ENCODE peak calls at places on chromosomes 2 and 18, in five cellular contexts. Y is LHCN-M2; T is fibroblast of mammary gland; H is stimulated activated CD8-positive, alpha-beta memory T cell treated with anti-CD3 and anti-CD28 coated beads, Interleukin-15, amount 100 ng/mL, for 4 hours; G is posterior cingulate gyrus. O is an unnamed sample.
A peak's percentile ranks its signal among the peaks of the same experiment; 100 is the strongest.

GRCh38 chr2:78261454-78261853 is 739.3 kb upstream of the LRRTM4 start:
- DNase-seq in Y (no peak), T (no peak), H (no peak), G (no peak), O (no peak)

GRCh38 chr2:85792783-85793441 is 39.1 kb downstream of the ATOH8 start:
- DNase-seq in Y (peak; percentile 94), T (peak; percentile 80), H (no peak), G (peak; percentile 54), O (peak; percentile 71)

GRCh38 chr18:38966846-38967245 is 1401.2 kb upstream of the CELF4 start:
- DNase-seq in Y (no peak), T (no peak), H (no peak), G (no peak), O (no peak)

GRCh38 chr2:175400975-175401374 is 219.5 kb upstream of the ATP5MC3 start:
- DNase-seq in Y (no peak), T (no peak), H (no peak), G (no peak), O (no peak)

GRCh38 chr2:71452565-71452964 is 796 bp upstream of the DYSF start:
- DNase-seq in Y (peak; percentile 95), T (peak; percentile 57), H (no peak), G (no peak), O (peak; percentile 92)

GRCh38 chr2:135745545-135745944 is 3.9 kb downstream of the UBXN4 start:
- DNase-seq in Y (peak; percentile 81), T (peak; percentile 76), H (no peak), G (no peak), O (peak; percentile 8)

GRCh38 chr18:4734903-4735302 is 279.8 kb upstream of the DLGAP1 start:
- DNase-seq in Y (no peak), T (no peak), H (no peak), G (no peak), O (no peak)

GRCh38 chr2:238097988-238098853 is 1.9 kb upstream of the ESPNL start:
- DNase-seq in Y (peak; percentile 61), T (peak; percentile 73), H (no peak), G (peak; percentile 53), O (peak; percentile 92)

GRCh38 chr2:237384672-237385020 is 29.3 kb downstream of the COL6A3 start:
- DNase-seq in Y (no peak), T (no peak), H (no peak), G (no peak), O (no peak)

GRCh38 chr2:237434916-237435315 is 21.0 kb upstream of the COL6A3 start:
- DNase-seq in Y (peak; percentile 81), T (peak; percentile 84), H (peak; percentile 86), G (peak; percentile 89), O (peak; percentile 66)

GRCh38 chr18:55878224-55878623 is 290.2 kb upstream of the TCF4 start:
- DNase-seq in Y (no peak), T (peak; percentile 41), H (no peak), G (no peak), O (no peak)

GRCh38 chr2:241821460-241822263 is 12.7 kb downstream of the NEU4 start:
- DNase-seq in Y (no peak), T (no peak), H (no peak), G (peak; percentile 25), O (no peak)

GRCh38 chr2:63888490-63889402 is 47.0 kb downstream of the UGP2 start:
- DNase-seq in Y (peak; percentile 48), T (peak; percentile 51), H (no peak), G (no peak), O (peak; percentile 67)

GRCh38 chr2:230899287-230899686 is 25.8 kb downstream of the GPR55 start:
- DNase-seq in Y (no peak), T (no peak), H (no peak), G (peak; percentile 78), O (no peak)

GRCh38 chr2:64276417-64277095 is 132.3 kb upstream of the PELI1 start:
- DNase-seq in Y (no peak), T (no peak), H (no peak), G (no peak), O (no peak)

GRCh38 chr2:159713691-159714585 is 1.6 kb downstream of the MARCHF7 start:
- DNase-seq in Y (peak; percentile 65), T (peak; percentile 83), H (no peak), G (no peak), O (peak; percentile 51)

GRCh38 chr2:74267068-74267467 is 68.7 kb downstream of the MTHFD2 start:
- DNase-seq in Y (no peak), T (no peak), H (peak; percentile 7), G (no peak), O (peak; percentile 63)

GRCh38 chr2:10132596-10132995 is 10.1 kb downstream of the RRM2 start:
- DNase-seq in Y (no peak), T (no peak), H (no peak), G (no peak), O (no peak)

GRCh38 chr2:190875881-190876280 is 4.7 kb upstream of the GLS start:
- DNase-seq in Y (no peak), T (no peak), H (no peak), G (no peak), O (no peak)

GRCh38 chr2:219887870-219888269 is 260.4 kb downstream of the SLC4A3 start:
- DNase-seq in Y (no peak), T (no peak), H (no peak), G (no peak), O (no peak)

GRCh38 chr18:67875057-67875456 is 358.5 kb upstream of the DSEL start:
- DNase-seq in Y (no peak), T (no peak), H (no peak), G (no peak), O (peak; percentile 8)

GRCh38 chr2:88159955-88160415 is 10.2 kb upstream of the THNSL2 start:
- DNase-seq in Y (peak; percentile 62), T (peak; percentile 76), H (peak; percentile 19), G (no peak), O (peak; percentile 78)

GRCh38 chr2:176484838-176485237 is 215.6 kb downstream of the MTX2 start:
- DNase-seq in Y (peak; percentile 24), T (peak; percentile 65), H (no peak), G (no peak), O (no peak)

GRCh38 chr2:172864182-172864581 is 128.5 kb downstream of the RAPGEF4 start:
- DNase-seq in Y (peak; percentile 38), T (peak; percentile 41), H (no peak), G (peak; percentile 69), O (peak; percentile 72)

GRCh38 chr2:179524940-179525339 is 260.3 kb upstream of the SESTD1 start:
- DNase-seq in Y (no peak), T (no peak), H (no peak), G (no peak), O (no peak)

GRCh38 chr2:25419678-25420242 is 78.0 kb upstream of the DNMT3A start:
- DNase-seq in Y (no peak), T (no peak), H (no peak), G (no peak), O (no peak)

GRCh38 chr18:77448046-77448445 is 198.4 kb downstream of the GALR1 start:
- DNase-seq in Y (no peak), T (no peak), H (no peak), G (no peak), O (no peak)

GRCh38 chr2:23563673-23564617 is 179.0 kb downstream of the KLHL29 start:
- DNase-seq in Y (peak; percentile 97), T (peak; percentile 68), H (no peak), G (no peak), O (peak; percentile 58)

GRCh38 chr18:3012306-3012919 is 531 bp downstream of the LPIN2 start:
- DNase-seq in Y (peak; percentile 18), T (peak; percentile 25), H (peak; percentile 24), G (peak; percentile 86), O (no peak)

GRCh38 chr2:233124449-233125080 is 64.4 kb downstream of the INPP5D start:
- DNase-seq in Y (no peak), T (no peak), H (no peak), G (no peak), O (no peak)

GRCh38 chr2:241489080-241489479 is 19.3 kb downstream of the STK25 start:
- DNase-seq in Y (no peak), T (no peak), H (no peak), G (no peak), O (no peak)

GRCh38 chr2:27369471-27370025 is 590 bp downstream of the EIF2B4 start:
- DNase-seq in Y (no peak), T (peak; percentile 59), H (no peak), G (peak; percentile 82), O (peak; percentile 64)

GRCh38 chr18:2898131-2898640 is 51.4 kb downstream of the EMILIN2 start:
- DNase-seq in Y (peak; percentile 54), T (peak; percentile 63), H (no peak), G (no peak), O (peak; percentile 36)